ENCODE peak calls at places on chromosomes 5 and 9, in seven cellular contexts. X is AG09309, E is cardiac fibroblast, R is astrocyte of the spinal cord, Q is astrocyte, V is GM06990, J is HL-60. U is an unnamed sample.

GRCh38 chr5:24444439-24444838 is 200.3 kb downstream of the CDH10 start:
- DNase-seq in X (no peak), E (no peak), R (no peak), Q (no peak), V (no peak), J (no peak), U (no peak)

GRCh38 chr5:126373621-126374416 is 49.4 kb upstream of the GRAMD2B start:
- DNase-seq in X (no peak), E (peak), R (peak), Q (peak), V (no peak), J (no peak), U (no peak)

GRCh38 chr5:107640568-107640967 is 30.2 kb downstream of the EFNA5 start:
- DNase-seq in X (no peak), E (no peak), R (no peak), Q (no peak), V (no peak), J (no peak), U (no peak)

GRCh38 chr9:89553451-89554020 is 51.3 kb upstream of the GADD45G start:
- DNase-seq in X (no peak), E (no peak), R (no peak), Q (no peak), V (no peak), J (no peak), U (no peak)

GRCh38 chr5:5751496-5751895 is 329.0 kb downstream of the ICE1 start:
- DNase-seq in X (no peak), E (no peak), R (no peak), Q (no peak), V (peak), J (no peak), U (no peak)

GRCh38 chr9:130712564-130713285 is 19.1 kb downstream of the EXOSC2 start:
- DNase-seq in X (peak), E (peak), R (peak), Q (peak), V (peak), J (peak), U (peak)

GRCh38 chr9:93224591-93224990 is 40.7 kb downstream of the WNK2 start:
- DNase-seq in X (no peak), E (no peak), R (no peak), Q (no peak), V (no peak), J (no peak), U (peak)

GRCh38 chr9:114286146-114286679 is 36.7 kb upstream of the ORM1 start:
- DNase-seq in X (no peak), E (no peak), R (no peak), Q (no peak), V (no peak), J (no peak), U (no peak)

GRCh38 chr9:16143310-16143709 is 590.5 kb downstream of the CCDC171 start:
- DNase-seq in X (no peak), E (no peak), R (no peak), Q (peak), V (no peak), J (no peak), U (no peak)

GRCh38 chr9:133154097-133154989 is 9.4 kb downstream of the GBGT1 start:
- DNase-seq in X (no peak), E (no peak), R (no peak), Q (no peak), V (no peak), J (no peak), U (no peak)

GRCh38 chr9:4985376-4986266 is 549 bp downstream of the JAK2 start:
- DNase-seq in X (no peak), E (peak), R (peak), Q (peak), V (peak), J (no peak), U (no peak)

GRCh38 chr5:59007460-59008063 is 424.7 kb downstream of the RAB3C start:
- DNase-seq in X (peak), E (peak), R (peak), Q (peak), V (no peak), J (no peak), U (peak)

GRCh38 chr5:10726913-10727517 is 34.0 kb downstream of the DAP start:
- DNase-seq in X (no peak), E (no peak), R (no peak), Q (no peak), V (no peak), J (no peak), U (no peak)

GRCh38 chr5:64497390-64497789 is 8.4 kb upstream of the RGS7BP start:
- DNase-seq in X (no peak), E (peak), R (no peak), Q (peak), V (no peak), J (no peak), U (peak)

GRCh38 chr5:34991486-34992238 is 56.1 kb downstream of the AGXT2 start:
- DNase-seq in X (no peak), E (peak), R (peak), Q (peak), V (no peak), J (no peak), U (no peak)

GRCh38 chr9:68844623-68845612 is 139.9 kb downstream of the PIP5K1B start:
- DNase-seq in X (no peak), E (peak), R (peak), Q (no peak), V (peak), J (peak), U (no peak)

GRCh38 chr9:110606179-110606578 is 26.6 kb upstream of the SVEP1 start:
- DNase-seq in X (no peak), E (peak), R (no peak), Q (peak), V (no peak), J (no peak), U (no peak)

GRCh38 chr9:96607971-96608370 is 11.7 kb downstream of the CDC14B start:
- DNase-seq in X (no peak), E (no peak), R (no peak), Q (no peak), V (no peak), J (no peak), U (no peak)

GRCh38 chr5:37495210-37495609 is 116.1 kb downstream of the WDR70 start:
- DNase-seq in X (no peak), E (peak), R (peak), Q (peak), V (no peak), J (no peak), U (no peak)

GRCh38 chr5:112757468-112758208 is 20.0 kb downstream of the APC start:
- DNase-seq in X (no peak), E (peak), R (peak), Q (peak), V (peak), J (no peak), U (peak)

GRCh38 chr5:34674226-34674625 is 18.1 kb downstream of the RAI14 start:
- DNase-seq in X (peak), E (peak), R (peak), Q (peak), V (no peak), J (no peak), U (peak)

GRCh38 chr5:11239261-11239660 is 478.2 kb upstream of the DAP start:
- DNase-seq in X (no peak), E (no peak), R (no peak), Q (no peak), V (no peak), J (no peak), U (no peak)

GRCh38 chr9:4152876-4153275 is 147.0 kb downstream of the GLIS3 start:
- DNase-seq in X (no peak), E (no peak), R (no peak), Q (no peak), V (no peak), J (no peak), U (no peak)

GRCh38 chr5:137357436-137357835 is 141.7 kb downstream of the SPOCK1 start:
- DNase-seq in X (no peak), E (no peak), R (no peak), Q (no peak), V (no peak), J (no peak), U (no peak)

GRCh38 chr5:73975855-73976254 is 349.9 kb downstream of the ARHGEF28 start:
- DNase-seq in X (no peak), E (no peak), R (no peak), Q (no peak), V (no peak), J (no peak), U (no peak)

GRCh38 chr9:18694959-18695668 is 221.2 kb downstream of the ADAMTSL1 start:
- DNase-seq in X (no peak), E (no peak), R (no peak), Q (no peak), V (no peak), J (no peak), U (no peak)

GRCh38 chr9:34578241-34579096 is 11.1 kb downstream of the CNTFR start:
- DNase-seq in X (peak), E (peak), R (peak), Q (peak), V (no peak), J (no peak), U (no peak)

GRCh38 chr9:12766357-12766756 is 8.5 kb upstream of the LURAP1L start:
- DNase-seq in X (no peak), E (no peak), R (no peak), Q (no peak), V (no peak), J (no peak), U (no peak)

GRCh38 chr9:132042324-132042723 is 37.3 kb downstream of the MED27 start:
- DNase-seq in X (peak), E (peak), R (peak), Q (peak), V (no peak), J (no peak), U (peak)

GRCh38 chr5:76608833-76609232 is 14.4 kb downstream of the F2RL2 start:
- DNase-seq in X (no peak), E (peak), R (peak), Q (peak), V (no peak), J (no peak), U (peak)

GRCh38 chr5:61603211-61603908 is 271.3 kb downstream of the ZSWIM6 start:
- DNase-seq in X (no peak), E (no peak), R (no peak), Q (peak), V (no peak), J (no peak), U (no peak)

GRCh38 chr5:14237313-14238086 is 94.4 kb downstream of the TRIO start:
- DNase-seq in X (no peak), E (no peak), R (peak), Q (peak), V (no peak), J (no peak), U (no peak)

GRCh38 chr5:8538813-8539212 is 669.9 kb downstream of the MTRR start:
- DNase-seq in X (no peak), E (no peak), R (no peak), Q (no peak), V (no peak), J (no peak), U (no peak)

GRCh38 chr9:69326261-69326660 is 1.2 kb downstream of the ENTREP1 start:
- DNase-seq in X (no peak), E (no peak), R (no peak), Q (no peak), V (no peak), J (no peak), U (no peak)

GRCh38 chr9:135308809-135309762 is 170.5 kb upstream of the PPP1R26 start:
- DNase-seq in X (no peak), E (no peak), R (no peak), Q (no peak), V (no peak), J (no peak), U (no peak)

GRCh38 chr5:107894361-107894760 is 223.6 kb upstream of the EFNA5 start:
- DNase-seq in X (no peak), E (peak), R (no peak), Q (peak), V (no peak), J (no peak), U (no peak)

DNA sequence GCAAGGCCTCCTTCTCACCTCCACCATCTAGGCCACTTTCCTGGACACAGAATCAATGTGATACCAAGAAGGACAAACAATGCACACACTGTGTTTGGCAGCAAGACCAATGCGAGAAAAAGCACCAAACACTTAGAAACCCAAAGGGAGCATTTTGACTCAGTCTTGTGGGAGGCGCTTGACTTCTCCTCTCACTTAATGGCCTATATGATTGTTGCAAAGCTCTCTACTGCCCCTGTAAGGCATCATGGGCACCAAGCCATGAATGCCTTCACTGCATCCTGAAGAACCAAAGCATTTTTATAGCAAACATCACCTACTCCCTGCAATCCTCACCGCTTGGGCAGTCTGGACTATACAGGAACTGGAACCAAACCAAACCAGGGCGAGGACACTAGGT is 57.5 kb downstream of the CDH6 start:
- DNase-seq in X (no peak), E (no peak), R (no peak), Q (no peak), V (no peak), J (no peak), U (no peak)
- TF ChIP-seq CTCF in X (no peak), E (no peak), R (peak), Q (no peak), V (peak), J (no peak), U (no peak)

GRCh38 chr9:129484325-129485000 is 136.4 kb downstream of the C9orf50 start:
- DNase-seq in X (no peak), E (no peak), R (no peak), Q (no peak), V (no peak), J (no peak), U (no peak)
- H3K4me3 ChIP-seq in X (no peak), E (no peak), R (no peak), Q (no peak), V (no peak), J (no peak), U (no peak)

GRCh38 chr5:173242079-173242478 is 7.1 kb upstream of the NKX2-5 start:
- DNase-seq in X (no peak), E (no peak), R (no peak), Q (no peak), V (no peak), J (no peak), U (no peak)

GRCh38 chr5:173240091-173241050 is 5.4 kb upstream of the NKX2-5 start:
- DNase-seq in X (no peak), E (no peak), R (no peak), Q (no peak), V (no peak), J (no peak), U (no peak)

GRCh38 chr5:173243215-173243614 is 8.2 kb upstream of the NKX2-5 start:
- DNase-seq in X (no peak), E (no peak), R (no peak), Q (no peak), V (no peak), J (no peak), U (no peak)

GRCh38 chr5:173243808-173244305 is 8.9 kb upstream of the NKX2-5 start:
- DNase-seq in X (no peak), E (no peak), R (no peak), Q (no peak), V (no peak), J (no peak), U (no peak)

GRCh38 chr5:173242675-173243085 is 7.7 kb upstream of the NKX2-5 start:
- DNase-seq in X (no peak), E (no peak), R (no peak), Q (no peak), V (no peak), J (no peak), U (no peak)
- TF ChIP-seq CTCF in X (no peak), E (no peak), R (no peak), Q (no peak), V (no peak), J (no peak), U (no peak)

GRCh38 chr5:52727001-52727400 is 60.7 kb upstream of the ITGA1 start:
- DNase-seq in X (no peak), E (no peak), R (no peak), Q (no peak), V (no peak), J (no peak), U (no peak)
- H3K4me3 ChIP-seq in X (no peak), E (no peak), R (no peak), Q (no peak), V (no peak), J (no peak), U (no peak)

DNA sequence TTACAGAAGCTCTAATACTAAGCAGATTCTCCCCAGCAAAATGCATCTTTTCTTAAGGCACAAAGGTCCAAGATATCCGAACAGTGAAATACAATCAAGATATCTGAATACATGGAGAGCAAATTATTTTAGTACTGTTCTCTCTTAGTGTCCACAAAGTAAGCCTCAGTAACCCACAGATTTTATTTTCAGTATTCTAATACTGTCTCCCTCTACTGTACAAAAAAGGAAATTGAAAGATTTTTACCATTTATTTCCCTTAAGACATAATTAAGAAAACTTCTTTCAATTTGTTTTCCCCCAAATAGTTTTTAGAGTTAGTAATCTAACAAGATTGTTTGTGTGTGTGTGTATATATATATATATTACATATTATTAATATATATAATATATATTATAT is 24.7 kb upstream of the NOL6 start:
- DNase-seq in X (no peak), E (peak), R (peak), Q (no peak), V (no peak), J (no peak), U (no peak)
- TF ChIP-seq CTCF in X (peak), E (peak), R (no peak), Q (peak), V (peak), J (no peak), U (peak)

GRCh38 chr5:157523976-157524375 is 51.6 kb downstream of the ADAM19 start:
- DNase-seq in X (no peak), E (no peak), R (no peak), Q (peak), V (no peak), J (no peak), U (peak)
- H3K4me3 ChIP-seq in X (no peak), E (no peak), R (no peak), Q (no peak), V (no peak), J (no peak), U (no peak)

GRCh38 chr5:150256416-150257064 is 33.0 kb downstream of the CAMK2A start:
- DNase-seq in X (no peak), E (no peak), R (no peak), Q (no peak), V (no peak), J (no peak), U (no peak)
- TF ChIP-seq CTCF in X (no peak), E (peak), R (peak), Q (no peak), V (peak), J (no peak), U (peak)